ENCODE peak calls at places on chromosomes 1 and 21, in six cellular contexts. One of them, this sample, is unnamed.

GRCh38 chr1:9510130-9510529 is 29.1 kb upstream of the SLC25A33 start:
- DNase-seq in trophoblast cell: no peak
- DNase-seq in neuronal stem cell: no peak
- DNase-seq in H1: no peak
- DNase-seq in IMR-90: no peak
- DNase-seq in H9: no peak
- DNase-seq in this sample: no peak

GRCh38 chr1:29653886-29654450 is 417.6 kb downstream of the PTPRU start:
- DNase-seq in H1: no peak
- DNase-seq in neuronal stem cell: no peak
- DNase-seq in IMR-90: no peak
- DNase-seq in H9: peak; percentile 8
- DNase-seq in trophoblast cell: no peak
- DNase-seq in this sample: no peak

GRCh38 chr1:230064283-230064682 is 2.8 kb upstream of the GALNT2 start:
- DNase-seq in trophoblast cell: peak; percentile 75
- DNase-seq in neuronal stem cell: no peak
- DNase-seq in IMR-90: no peak
- DNase-seq in H1: no peak
- DNase-seq in H9: no peak
- DNase-seq in this sample: no peak

GRCh38 chr1:185719021-185719420 is 15.2 kb upstream of the HMCN1 start:
- DNase-seq in IMR-90: peak; percentile 92
- DNase-seq in trophoblast cell: no peak
- DNase-seq in neuronal stem cell: no peak
- DNase-seq in H9: peak; percentile 61
- DNase-seq in H1: no peak
- DNase-seq in this sample: peak; percentile 58

GRCh38 chr1:41482001-41482765 is 2.3 kb downstream of the EDN2 start:
- DNase-seq in H1: no peak
- DNase-seq in neuronal stem cell: no peak
- DNase-seq in trophoblast cell: no peak
- DNase-seq in IMR-90: no peak
- DNase-seq in H9: no peak
- DNase-seq in this sample: no peak

GRCh38 chr1:216293673-216294072 is 129.6 kb downstream of the USH2A start:
- DNase-seq in neuronal stem cell: no peak
- DNase-seq in H1: no peak
- DNase-seq in H9: no peak
- DNase-seq in trophoblast cell: no peak
- DNase-seq in IMR-90: peak; percentile 94
- DNase-seq in this sample: peak; percentile 73

GRCh38 chr1:230407351-230407750 is 18.8 kb downstream of the PGBD5 start:
- DNase-seq in neuronal stem cell: no peak
- DNase-seq in H9: no peak
- DNase-seq in IMR-90: no peak
- DNase-seq in trophoblast cell: no peak
- DNase-seq in H1: no peak
- DNase-seq in this sample: no peak

GRCh38 chr1:183824295-183824694 is 19.4 kb downstream of the RGL1 start:
- DNase-seq in H9: no peak
- DNase-seq in H1: no peak
- DNase-seq in trophoblast cell: no peak
- DNase-seq in neuronal stem cell: no peak
- DNase-seq in IMR-90: no peak
- DNase-seq in this sample: no peak

GRCh38 chr21:42159560-42160110 is 59.3 kb upstream of the ABCG1 start:
- DNase-seq in neuronal stem cell: no peak
- DNase-seq in H9: peak; percentile 20
- DNase-seq in H1: no peak
- DNase-seq in IMR-90: no peak
- DNase-seq in trophoblast cell: no peak
- DNase-seq in this sample: no peak

GRCh38 chr1:40530735-40531380 is 579 bp upstream of the ZNF684 start:
- DNase-seq in H9: no peak
- DNase-seq in trophoblast cell: peak; percentile 36
- DNase-seq in IMR-90: peak; percentile 23
- DNase-seq in H1: no peak
- DNase-seq in neuronal stem cell: no peak
- DNase-seq in this sample: no peak

GRCh38 chr1:22143065-22143514 is at the start of gene WNT4:
- DNase-seq in trophoblast cell: peak; percentile 49
- DNase-seq in H1: no peak
- DNase-seq in H9: peak; percentile 62
- DNase-seq in IMR-90: no peak
- DNase-seq in neuronal stem cell: no peak
- DNase-seq in this sample: no peak

GRCh38 chr1:43525995-43526394 is 4.7 kb upstream of the PTPRF start:
- DNase-seq in IMR-90: peak; percentile 67
- DNase-seq in H1: no peak
- DNase-seq in neuronal stem cell: no peak
- DNase-seq in H9: no peak
- DNase-seq in trophoblast cell: peak; percentile 81
- DNase-seq in this sample: peak; percentile 48

GRCh38 chr1:196438324-196438723 is 169.9 kb downstream of the KCNT2 start:
- DNase-seq in H1: no peak
- DNase-seq in IMR-90: no peak
- DNase-seq in trophoblast cell: no peak
- DNase-seq in neuronal stem cell: no peak
- DNase-seq in H9: no peak
- DNase-seq in this sample: peak; percentile 39

GRCh38 chr1:44890007-44890406 is 47.0 kb upstream of the PTCH2 start:
- DNase-seq in neuronal stem cell: no peak
- DNase-seq in H1: no peak
- DNase-seq in H9: no peak
- DNase-seq in trophoblast cell: no peak
- DNase-seq in IMR-90: no peak
- DNase-seq in this sample: no peak

GRCh38 chr1:234498448-234499118 is 19.6 kb upstream of the TARBP1 start:
- DNase-seq in H1: no peak
- DNase-seq in neuronal stem cell: no peak
- DNase-seq in H9: no peak
- DNase-seq in trophoblast cell: no peak
- DNase-seq in IMR-90: no peak
- DNase-seq in this sample: no peak

GRCh38 chr1:160834945-160835565 is 27.6 kb downstream of the CD244 start:
- DNase-seq in IMR-90: peak; percentile 31
- DNase-seq in H1: no peak
- DNase-seq in H9: no peak
- DNase-seq in trophoblast cell: peak; percentile 75
- DNase-seq in neuronal stem cell: no peak
- DNase-seq in this sample: peak; percentile 17

GRCh38 chr1:48236716-48237470 is 14.4 kb downstream of the SLC5A9 start:
- DNase-seq in trophoblast cell: peak; percentile 60
- DNase-seq in H1: no peak
- DNase-seq in H9: no peak
- DNase-seq in IMR-90: peak; percentile 35
- DNase-seq in neuronal stem cell: peak; percentile 20
- DNase-seq in this sample: peak; percentile 6

GRCh38 chr1:25520446-25521061 is 22.9 kb upstream of the LDLRAP1 start:
- DNase-seq in IMR-90: peak; percentile 69
- DNase-seq in trophoblast cell: peak; percentile 77
- DNase-seq in H9: no peak
- DNase-seq in H1: no peak
- DNase-seq in neuronal stem cell: peak; percentile 43
- DNase-seq in this sample: peak; percentile 63

GRCh38 chr1:215083408-215083961 is 948 bp downstream of the KCNK2 start:
- DNase-seq in H1: no peak
- DNase-seq in H9: peak; percentile 55
- DNase-seq in IMR-90: peak; percentile 63
- DNase-seq in trophoblast cell: no peak
- DNase-seq in neuronal stem cell: peak; percentile 36
- DNase-seq in this sample: peak; percentile 39

GRCh38 chr1:147641695-147642592 is 28.4 kb downstream of the ACP6 start:
- DNase-seq in neuronal stem cell: peak; percentile 43
- DNase-seq in trophoblast cell: peak; percentile 83
- DNase-seq in H1: no peak
- DNase-seq in IMR-90: peak; percentile 42
- DNase-seq in H9: no peak
- DNase-seq in this sample: peak; percentile 58

GRCh38 chr1:15439325-15439724 is 1.1 kb downstream of the CTRC start:
- DNase-seq in neuronal stem cell: no peak
- DNase-seq in H1: no peak
- DNase-seq in H9: no peak
- DNase-seq in IMR-90: no peak
- DNase-seq in trophoblast cell: no peak
- DNase-seq in this sample: no peak

GRCh38 chr21:17725339-17725738 is 93.8 kb downstream of the C21orf91 start:
- DNase-seq in neuronal stem cell: no peak
- DNase-seq in H1: no peak
- DNase-seq in IMR-90: no peak
- DNase-seq in trophoblast cell: no peak
- DNase-seq in H9: no peak
- DNase-seq in this sample: no peak

GRCh38 chr1:119767486-119767885 is 1.2 kb downstream of the HMGCS2 start:
- DNase-seq in neuronal stem cell: no peak
- DNase-seq in trophoblast cell: no peak
- DNase-seq in IMR-90: no peak
- DNase-seq in H1: no peak
- DNase-seq in H9: no peak
- DNase-seq in this sample: no peak

DNA sequence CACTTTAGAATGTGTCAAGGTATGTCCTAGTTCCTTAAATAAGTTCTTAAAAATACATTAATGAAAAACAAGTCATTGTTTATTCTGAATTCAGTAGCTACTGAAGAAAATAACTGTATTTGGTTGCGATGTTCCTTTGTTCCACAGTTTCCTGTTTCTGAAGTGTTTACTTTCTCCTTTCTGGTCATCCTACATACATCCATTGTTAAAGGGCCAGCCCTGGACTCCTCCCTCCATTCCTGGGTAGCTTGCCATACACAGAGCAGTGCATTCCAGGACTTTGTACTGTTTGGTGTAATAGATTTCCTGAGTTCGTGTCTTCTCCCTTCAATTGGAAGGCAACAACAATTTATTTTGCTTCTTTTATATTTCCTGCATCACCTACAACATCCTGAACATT is 845.4 kb upstream of the CXADR start:
- DNase-seq in IMR-90: no peak
- DNase-seq in trophoblast cell: no peak
- DNase-seq in H1: no peak
- DNase-seq in H9: no peak
- DNase-seq in neuronal stem cell: no peak
- DNase-seq in this sample: no peak
- H4K8ac ChIP-seq in IMR-90: no peak overlapping the region
- H4K8ac ChIP-seq in trophoblast cell: no peak overlapping the region
- H4K8ac ChIP-seq in H1: no peak overlapping the region
- H4K8ac ChIP-seq in H9: no peak overlapping the region
- H4K8ac ChIP-seq in neuronal stem cell: no peak overlapping the region
- H4K8ac ChIP-seq in this sample: no peak overlapping the region

GRCh38 chr1:11641776-11642305 is 12.4 kb downstream of the FBXO2 start:
- DNase-seq in trophoblast cell: no peak
- DNase-seq in H1: no peak
- DNase-seq in neuronal stem cell: no peak
- DNase-seq in IMR-90: no peak
- DNase-seq in H9: no peak
- DNase-seq in this sample: no peak
- H3K14ac ChIP-seq in trophoblast cell: no peak overlapping the region
- H3K14ac ChIP-seq in H1: no peak overlapping the region
- H3K14ac ChIP-seq in neuronal stem cell: no peak overlapping the region
- H3K14ac ChIP-seq in IMR-90: no peak overlapping the region
- H3K14ac ChIP-seq in H9: no peak overlapping the region
- H3K14ac ChIP-seq in this sample: no peak overlapping the region

GRCh38 chr1:3542635-3543034 is 68.7 kb downstream of the MEGF6 start:
- DNase-seq in H1: no peak
- DNase-seq in H9: no peak
- DNase-seq in IMR-90: no peak
- DNase-seq in trophoblast cell: no peak
- DNase-seq in neuronal stem cell: no peak
- DNase-seq in this sample: no peak
- H3K23ac ChIP-seq in H1: no peak overlapping the region
- H3K23ac ChIP-seq in H9: no peak overlapping the region
- H3K23ac ChIP-seq in IMR-90: peak overlapping the region; percentile 86
- H3K23ac ChIP-seq in trophoblast cell: no peak overlapping the region
- H3K23ac ChIP-seq in neuronal stem cell: peak overlapping the region; percentile 65
- H3K23ac ChIP-seq in this sample: no peak overlapping the region

DNA sequence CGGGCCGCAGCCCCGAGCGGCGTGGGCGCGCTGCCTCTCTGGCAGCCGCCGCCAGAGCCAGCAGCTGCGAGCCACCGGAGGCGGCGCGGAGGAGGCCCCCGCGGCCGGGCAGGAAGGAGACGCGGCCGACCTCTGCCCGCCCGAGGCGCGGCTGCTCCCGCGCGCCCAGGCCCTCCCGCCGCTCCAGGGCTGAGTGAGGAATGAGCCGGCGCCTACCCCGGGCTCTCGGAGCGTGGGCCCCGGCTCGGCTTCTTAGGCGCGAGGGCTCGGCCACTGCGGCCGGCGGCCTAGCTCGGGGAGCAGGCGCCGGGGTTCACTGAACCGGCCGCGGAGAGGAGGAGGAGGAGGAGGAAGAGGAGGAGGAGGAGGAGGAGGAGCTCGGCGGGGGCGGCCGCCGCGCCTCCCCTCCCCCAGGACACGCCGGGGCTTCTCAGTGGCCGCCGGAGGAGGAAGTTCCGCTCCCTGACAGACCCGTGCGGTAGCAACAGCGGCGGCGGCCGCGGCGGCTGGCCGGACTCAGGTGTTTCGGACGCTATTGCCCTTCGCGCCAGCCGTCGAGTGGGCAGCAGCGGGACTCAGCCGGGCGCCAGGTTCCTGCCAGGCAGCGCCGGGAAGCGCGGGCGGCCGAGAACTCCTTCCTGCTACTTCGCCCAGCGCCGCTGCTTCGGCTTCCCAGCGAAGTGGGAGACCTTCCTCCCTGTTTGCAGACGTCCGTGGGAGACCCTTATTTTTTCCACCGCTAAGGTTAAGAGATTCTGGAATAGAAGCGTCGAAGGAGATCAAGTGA is at the start of gene MAN1A2:
- DNase-seq in IMR-90: peak; percentile 69
- DNase-seq in H9: peak; percentile 78
- DNase-seq in trophoblast cell: peak; percentile 72
- DNase-seq in H1: peak; percentile 36
- DNase-seq in neuronal stem cell: peak; percentile 81
- DNase-seq in this sample: peak; percentile 76
- H4K8ac ChIP-seq in IMR-90: peak within 1 kb of the TSS; percentile 95
- H4K8ac ChIP-seq in H9: no peak within 1 kb of the TSS
- H4K8ac ChIP-seq in trophoblast cell: peak within 1 kb of the TSS; percentile 100
- H4K8ac ChIP-seq in H1: peak within 1 kb of the TSS; percentile 91
- H4K8ac ChIP-seq in neuronal stem cell: no peak within 1 kb of the TSS
- H4K8ac ChIP-seq in this sample: peak within 1 kb of the TSS; percentile 99

DNA sequence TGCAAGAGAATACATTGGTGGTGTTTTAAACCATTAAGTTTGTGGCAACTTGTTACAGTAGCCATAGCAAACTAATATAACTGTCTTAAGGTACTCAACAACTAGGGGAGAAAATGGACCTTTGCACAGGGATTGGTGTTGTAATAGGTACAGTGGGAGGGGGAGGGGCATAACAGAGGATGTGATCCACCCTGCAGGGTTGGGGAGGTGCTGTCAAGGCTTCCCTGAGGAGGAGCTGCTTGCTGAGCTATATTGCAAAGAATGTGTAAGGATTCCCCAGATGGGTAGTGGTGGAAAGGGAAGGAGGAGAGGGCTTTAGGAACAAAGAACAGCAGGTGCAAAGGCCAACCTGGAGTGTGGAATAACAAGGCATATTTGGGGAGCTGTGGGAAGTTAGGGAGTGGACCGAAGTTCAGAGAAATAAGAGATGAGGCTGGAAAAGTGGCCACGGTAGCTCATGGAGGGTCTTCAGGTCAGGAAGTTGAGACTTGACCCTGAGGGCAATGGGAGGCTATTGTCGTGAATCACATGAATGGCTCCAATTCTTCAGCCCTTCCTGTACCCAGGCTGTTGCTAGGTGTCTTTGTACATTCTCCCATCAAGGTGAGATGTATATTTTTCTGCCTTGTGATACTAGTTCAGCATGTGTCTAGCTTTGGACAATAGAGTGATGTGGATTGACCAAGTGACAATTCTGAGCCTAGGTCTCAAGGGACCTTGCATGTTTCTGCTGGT is 168.6 kb upstream of the CSF3R start:
- DNase-seq in H9: no peak
- DNase-seq in IMR-90: no peak
- DNase-seq in neuronal stem cell: no peak
- DNase-seq in trophoblast cell: peak; percentile 86
- DNase-seq in H1: no peak
- DNase-seq in this sample: no peak
- H3K14ac ChIP-seq in H9: no peak overlapping the region
- H3K14ac ChIP-seq in IMR-90: no peak overlapping the region
- H3K14ac ChIP-seq in neuronal stem cell: no peak overlapping the region
- H3K14ac ChIP-seq in trophoblast cell: no peak overlapping the region
- H3K14ac ChIP-seq in H1: no peak overlapping the region
- H3K14ac ChIP-seq in this sample: no peak overlapping the region